ENCODE peak calls at places on chromosome 22, in five cellular contexts. X is stimulated activated CD8-positive, alpha-beta memory T cell treated with anti-CD3 and anti-CD28 coated beads, Interleukin-12 subunit alpha, Interleukin-12 subunit beta, amount 100 ng/mL, for 4 hours; J is iris pigment epithelial cell; K is lower leg skin; I is psoas muscle. F is an unnamed sample.
A peak's percentile ranks its signal among the peaks of the same experiment; 100 is the strongest.

GRCh38 chr22:23212061-23213030 is 32.0 kb downstream of the BCR start:
- DNase-seq in K (no peak), X (no peak), J (no peak), I (no peak), F (no peak)

GRCh38 chr22:30015846-30016245 is 64.4 kb upstream of the HORMAD2 start:
- DNase-seq in X (no peak), K (peak; percentile 57), J (peak; percentile 90), I (no peak), F (no peak)

GRCh38 chr22:47180796-47181195 is 418.3 kb downstream of the TBC1D22A start:
- DNase-seq in X (no peak), J (peak; percentile 10), I (no peak), K (no peak), F (no peak)

GRCh38 chr22:50731811-50732624 is 6.0 kb upstream of the ACR start:
- DNase-seq in X (no peak), J (peak; percentile 37), K (peak; percentile 86), I (peak; percentile 53), F (no peak)

GRCh38 chr22:17807571-17808410 is 33.5 kb upstream of the BID start:
- DNase-seq in I (peak; percentile 83), J (peak; percentile 38), X (no peak), K (no peak), F (no peak)

GRCh38 chr22:44758354-44758969 is 6.1 kb downstream of the ARHGAP8 start:
- DNase-seq in J (peak; percentile 58), K (no peak), I (no peak), X (no peak), F (no peak)

GRCh38 chr22:44881624-44882023 is 128.2 kb downstream of the PHF21B start:
- DNase-seq in X (no peak), I (peak; percentile 15), J (no peak), K (peak; percentile 68), F (no peak)

GRCh38 chr22:23315341-23315917 is 135.1 kb downstream of the BCR start:
- DNase-seq in K (peak; percentile 94), J (peak; percentile 72), I (peak; percentile 73), X (peak; percentile 19), F (no peak)

GRCh38 chr22:42892571-42893316 is 35.7 kb upstream of the ARFGAP3 start:
- DNase-seq in X (no peak), I (no peak), K (no peak), J (no peak), F (no peak)

GRCh38 chr22:35726398-35726797 is 8.7 kb downstream of the APOL5 start:
- DNase-seq in K (no peak), X (no peak), I (no peak), J (no peak), F (no peak)

GRCh38 chr22:46432164-46433068 is 96.9 kb downstream of the TRMU start:
- DNase-seq in K (no peak), J (no peak), X (no peak), I (no peak), F (no peak)

GRCh38 chr22:32583921-32584335 is 109.3 kb downstream of the FBXO7 start:
- DNase-seq in X (no peak), J (peak; percentile 15), K (no peak), I (no peak), F (no peak)

GRCh38 chr22:25137577-25138525 is 61.8 kb upstream of the CRYBB3 start:
- DNase-seq in K (no peak), I (no peak), X (no peak), J (peak; percentile 15), F (no peak)

GRCh38 chr22:48856308-48856615 is 971.4 kb downstream of the BRD1 start:
- DNase-seq in I (no peak), J (no peak), X (no peak), K (peak; percentile 65), F (no peak)

GRCh38 chr22:29043906-29044575 is 17.6 kb downstream of the C22orf31 start:
- DNase-seq in J (peak; percentile 69), I (no peak), K (no peak), X (no peak), F (no peak)

GRCh38 chr22:36977401-36977861 is 41.8 kb downstream of the TST start:
- DNase-seq in X (peak; percentile 62), J (peak; percentile 19), K (peak; percentile 92), I (peak; percentile 73), F (no peak)